ENCODE peak calls at places on chromosome 20, in seven cellular contexts. O, J, W, X, Q, D and L are unnamed samples.
A peak's percentile ranks its signal among the peaks of the same experiment; 100 is the strongest.

GRCh38 chr20:46261456-46262253 is 46.6 kb downstream of the CDH22 start:
- DNase-seq in Q (no peak), O (no peak), X (no peak), D (no peak), J (no peak), W (no peak), L (no peak)

GRCh38 chr20:59246691-59247090 is 53.7 kb upstream of the EDN3 start:
- DNase-seq in W (no peak), Q (no peak), J (no peak), D (no peak), X (no peak), O (no peak), L (no peak)

GRCh38 chr20:39706089-39706721 is 744.1 kb downstream of the DHX35 start:
- DNase-seq in J (peak; percentile 24), O (no peak), Q (no peak), D (no peak), W (no peak), X (no peak), L (no peak)

GRCh38 chr20:2379511-2380229 is 1.0 kb upstream of the TGM6 start:
- DNase-seq in W (peak; percentile 12), D (peak; percentile 9), X (no peak), Q (no peak), O (peak; percentile 7), J (no peak), L (no peak)

GRCh38 chr20:57514273-57514751 is 10.6 kb downstream of the CTCFL start:
- DNase-seq in X (peak; percentile 74), W (peak; percentile 50), J (peak; percentile 78), D (peak; percentile 30), O (no peak), Q (no peak), L (peak; percentile 67)

GRCh38 chr20:58795923-58796245 is 54.8 kb downstream of the GNAS-AS1 start:
- DNase-seq in X (no peak), O (no peak), J (no peak), D (no peak), Q (no peak), W (no peak), L (no peak)

GRCh38 chr20:24772667-24773066 is 176.4 kb upstream of the CST7 start:
- DNase-seq in Q (no peak), D (no peak), J (no peak), W (no peak), O (no peak), X (no peak), L (no peak)

GRCh38 chr20:57881466-57882405 is 171.9 kb upstream of the PMEPA1 start:
- DNase-seq in D (no peak), Q (no peak), W (no peak), X (no peak), J (no peak), O (no peak), L (no peak)